ENCODE peak calls at places on chromosomes 11 and 22, in nine cellular contexts. Y is mammary epithelial cell; V is fibroblast of mammary gland; W is activated CD8-positive, alpha-beta T cell treated with anti-CD3 and anti-CD28 coated beads for 36 hours; F is upper lobe of right lung; A is A549; M is astrocyte of the spinal cord; N is lung; X is body of pancreas. T is an unnamed sample.

GRCh38 chr22:38226853-38227649 is 25.3 kb downstream of the MAFF start:
- DNase-seq in Y (no peak), V (no peak), W (no peak), F (no peak), A (no peak), M (no peak), N (no peak), X (no peak), T (no peak)

GRCh38 chr22:30562391-30562790 is 12.1 kb downstream of the GAL3ST1 start:
- DNase-seq in Y (peak), V (no peak), W (no peak), F (no peak), A (peak), M (no peak), N (no peak), X (no peak), T (no peak)

GRCh38 chr22:22030493-22031182 is 48.1 kb upstream of the TOP3B start:
- DNase-seq in Y (no peak), V (no peak), W (peak), F (no peak), A (peak), M (no peak), N (no peak), X (no peak), T (peak)

GRCh38 chr22:32985899-32986772 is 72.0 kb downstream of the SYN3 start:
- DNase-seq in Y (peak), V (peak), W (peak), F (no peak), A (peak), M (peak), N (peak), X (peak), T (no peak)

GRCh38 chr22:27241430-27242110 is 560.0 kb downstream of the MN1 start:
- DNase-seq in Y (no peak), V (no peak), W (no peak), F (no peak), A (no peak), M (peak), N (no peak), X (peak), T (no peak)

GRCh38 chr11:29119691-29120328 is 897.0 kb downstream of the KCNA4 start:
- DNase-seq in Y (peak), V (peak), W (no peak), F (no peak), A (peak), M (peak), N (no peak), X (no peak), T (no peak)

GRCh38 chr11:79336740-79337517 is 103.9 kb downstream of the TENM4 start:
- DNase-seq in Y (no peak), V (peak), W (no peak), F (no peak), A (no peak), M (no peak), N (no peak), X (no peak), T (no peak)

GRCh38 chr11:78927511-78927910 is 352.8 kb upstream of the NARS2 start:
- DNase-seq in Y (no peak), V (no peak), W (no peak), F (no peak), A (no peak), M (no peak), N (no peak), X (no peak), T (no peak)

GRCh38 chr11:35303596-35304392 is 115.6 kb downstream of the SLC1A2 start:
- DNase-seq in Y (peak), V (peak), W (no peak), F (peak), A (peak), M (peak), N (peak), X (peak), T (no peak)

GRCh38 chr11:128613300-128613995 is 26.1 kb upstream of the ETS1 start:
- DNase-seq in Y (no peak), V (no peak), W (no peak), F (no peak), A (no peak), M (no peak), N (no peak), X (no peak), T (no peak)

GRCh38 chr22:36439481-36440271 is 41.8 kb downstream of the TXN2 start:
- DNase-seq in Y (peak), V (peak), W (peak), F (no peak), A (peak), M (peak), N (no peak), X (no peak), T (no peak)

GRCh38 chr22:36425977-36426523 is 38.3 kb upstream of the MYH9 start:
- DNase-seq in Y (no peak), V (peak), W (no peak), F (peak), A (no peak), M (no peak), N (no peak), X (no peak), T (no peak)

GRCh38 chr22:48226026-48227013 is 1463.9 kb downstream of the TBC1D22A start:
- DNase-seq in Y (no peak), V (no peak), W (no peak), F (no peak), A (no peak), M (no peak), N (no peak), X (no peak), T (no peak)

GRCh38 chr11:111918390-111919256 is at the start of gene C11orf52:
- DNase-seq in Y (peak), V (no peak), W (no peak), F (peak), A (no peak), M (peak), N (peak), X (peak), T (no peak)

GRCh38 chr11:27398413-27398780 is 35.4 kb upstream of the CCDC34 start:
- DNase-seq in Y (no peak), V (no peak), W (no peak), F (no peak), A (no peak), M (no peak), N (no peak), X (no peak), T (no peak)

GRCh38 chr11:79313513-79313912 is 127.3 kb downstream of the TENM4 start:
- DNase-seq in Y (no peak), V (no peak), W (no peak), F (no peak), A (no peak), M (no peak), N (no peak), X (no peak), T (no peak)

GRCh38 chr22:49370841-49371301 is 456.8 kb downstream of the BRD1 start:
- DNase-seq in Y (no peak), V (no peak), W (no peak), F (peak), A (no peak), M (no peak), N (peak), X (peak), T (no peak)

GRCh38 chr22:37741312-37741795 is 44.5 kb downstream of the TRIOBP start:
- DNase-seq in Y (peak), V (peak), W (no peak), F (peak), A (peak), M (peak), N (peak), X (peak), T (no peak)

GRCh38 chr11:109514313-109515018 is 92.5 kb downstream of the C11orf87 start:
- DNase-seq in Y (no peak), V (no peak), W (no peak), F (no peak), A (no peak), M (no peak), N (no peak), X (no peak), T (no peak)

GRCh38 chr22:21624120-21624879 is 5.5 kb downstream of the YDJC start:
- DNase-seq in Y (peak), V (peak), W (peak), F (no peak), A (no peak), M (no peak), N (no peak), X (no peak), T (no peak)

GRCh38 chr11:368414-369335 is 624 bp upstream of the B4GALNT4 start:
- DNase-seq in Y (no peak), V (no peak), W (no peak), F (no peak), A (peak), M (no peak), N (no peak), X (no peak), T (no peak)

GRCh38 chr11:1341928-1342524 is 32.6 kb upstream of the TOLLIP start:
- DNase-seq in Y (peak), V (peak), W (no peak), F (peak), A (peak), M (no peak), N (no peak), X (no peak), T (no peak)

GRCh38 chr11:107927559-107927958 is 689 bp upstream of the RAB39A start:
- DNase-seq in Y (no peak), V (no peak), W (no peak), F (no peak), A (no peak), M (no peak), N (no peak), X (no peak), T (no peak)

GRCh38 chr11:12961615-12962014 is 47.5 kb upstream of the RASSF10 start:
- DNase-seq in Y (no peak), V (peak), W (no peak), F (no peak), A (no peak), M (peak), N (no peak), X (no peak), T (no peak)
- TF ChIP-seq CTCF in Y (peak), V (peak), W (no peak), F (no peak), A (peak), M (peak), N (no peak), X (no peak), T (no peak)

GRCh38 chr11:60705895-60706294 is 6.5 kb downstream of the MS4A8 start:
- DNase-seq in Y (no peak), V (no peak), W (no peak), F (no peak), A (no peak), M (no peak), N (no peak), X (no peak), T (no peak)

GRCh38 chr11:60706931-60707330 is 7.5 kb downstream of the MS4A8 start:
- DNase-seq in Y (no peak), V (no peak), W (no peak), F (no peak), A (no peak), M (no peak), N (no peak), X (no peak), T (no peak)

GRCh38 chr11:60711316-60711715 is 11.9 kb downstream of the MS4A8 start:
- DNase-seq in Y (no peak), V (no peak), W (no peak), F (no peak), A (no peak), M (no peak), N (no peak), X (no peak), T (no peak)

DNA sequence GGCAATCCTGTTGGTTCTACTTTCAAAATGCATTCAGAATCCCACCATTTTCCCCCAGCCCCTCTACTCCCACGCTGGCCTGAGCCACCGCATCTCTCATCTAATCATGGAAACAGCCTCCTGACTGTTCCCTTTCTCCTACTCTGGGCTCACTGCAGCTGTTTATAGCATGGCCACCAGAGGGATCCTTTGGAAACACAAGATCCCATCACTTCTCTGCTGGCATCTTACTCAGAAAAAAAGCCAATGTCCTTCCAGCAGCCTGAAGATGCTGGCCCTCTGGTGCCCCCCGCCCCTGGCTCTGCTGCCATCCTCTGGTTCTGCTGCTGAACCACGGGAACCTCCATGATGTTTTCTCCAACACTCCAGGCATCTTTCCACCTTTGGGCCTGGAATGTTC is 11.1 kb downstream of the MS4A8 start:
- DNase-seq in Y (no peak), V (no peak), W (no peak), F (no peak), A (peak), M (no peak), N (no peak), X (no peak), T (no peak)
- TF ChIP-seq CTCF in Y (peak), V (no peak), W (no peak), F (no peak), A (no peak), M (no peak), N (no peak), X (no peak), T (no peak)

GRCh38 chr22:44983878-44984482 is 25.8 kb downstream of the PHF21B start:
- DNase-seq in Y (no peak), V (no peak), W (no peak), F (no peak), A (no peak), M (no peak), N (no peak), X (no peak), T (no peak)

GRCh38 chr22:44979154-44979553 is 30.7 kb downstream of the PHF21B start:
- DNase-seq in Y (no peak), V (no peak), W (no peak), F (no peak), A (no peak), M (no peak), N (no peak), X (no peak), T (no peak)

GRCh38 chr22:44985906-44986527 is 23.8 kb downstream of the PHF21B start:
- DNase-seq in Y (no peak), V (no peak), W (no peak), F (no peak), A (no peak), M (no peak), N (no peak), X (no peak), T (no peak)

GRCh38 chr22:44981857-44982256 is 27.9 kb downstream of the PHF21B start:
- DNase-seq in Y (no peak), V (no peak), W (no peak), F (no peak), A (no peak), M (no peak), N (no peak), X (no peak), T (no peak)
- TF ChIP-seq CTCF in Y (no peak), V (no peak), W (no peak), F (no peak), A (no peak), M (no peak), N (no peak), X (no peak), T (no peak)

GRCh38 chr22:39970742-39971141 is 10.5 kb downstream of the TMA7B start:
- DNase-seq in Y (no peak), V (no peak), W (no peak), F (no peak), A (no peak), M (no peak), N (no peak), X (no peak), T (no peak)

GRCh38 chr22:39967996-39968968 is 8.1 kb downstream of the TMA7B start:
- DNase-seq in Y (no peak), V (peak), W (no peak), F (no peak), A (no peak), M (peak), N (no peak), X (peak), T (no peak)

GRCh38 chr22:39967103-39967829 is 7.1 kb downstream of the TMA7B start:
- DNase-seq in Y (peak), V (peak), W (no peak), F (no peak), A (no peak), M (peak), N (no peak), X (no peak), T (no peak)

GRCh38 chr22:39965749-39966148 is 5.6 kb downstream of the TMA7B start:
- DNase-seq in Y (no peak), V (no peak), W (no peak), F (no peak), A (no peak), M (no peak), N (no peak), X (no peak), T (no peak)

DNA sequence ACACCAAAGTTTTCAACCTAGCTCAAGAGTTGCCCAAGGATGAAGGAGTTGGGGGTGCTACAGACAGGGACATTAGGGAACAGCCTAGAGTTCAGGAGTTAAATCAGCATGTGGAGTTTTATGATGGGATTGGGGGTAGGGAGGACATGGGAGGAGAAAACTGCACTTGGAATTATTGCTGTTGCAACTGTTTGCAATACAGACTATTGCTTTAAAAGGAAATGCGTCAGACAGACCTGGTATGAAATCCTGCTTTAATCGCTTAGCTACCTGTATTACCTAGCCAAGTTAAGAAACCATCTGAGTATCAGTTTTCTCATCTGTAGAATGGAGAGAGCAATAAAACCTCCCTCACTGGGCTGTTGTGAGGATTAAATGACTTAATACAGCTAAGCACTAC is 6.3 kb downstream of the TMA7B start:
- DNase-seq in Y (no peak), V (no peak), W (no peak), F (no peak), A (no peak), M (no peak), N (no peak), X (no peak), T (no peak)
- TF ChIP-seq CTCF in Y (no peak), V (no peak), W (no peak), F (no peak), A (no peak), M (no peak), N (no peak), X (no peak), T (no peak)

GRCh38 chr11:93646399-93646798 is 15.1 kb upstream of the CEP295 start:
- DNase-seq in Y (no peak), V (no peak), W (no peak), F (no peak), A (no peak), M (no peak), N (no peak), X (no peak), T (no peak)

GRCh38 chr11:93651052-93651451 is 10.4 kb upstream of the CEP295 start:
- DNase-seq in Y (no peak), V (no peak), W (no peak), F (no peak), A (no peak), M (no peak), N (no peak), X (no peak), T (no peak)

GRCh38 chr11:93645938-93646337 is 15.5 kb upstream of the CEP295 start:
- DNase-seq in Y (no peak), V (no peak), W (no peak), F (no peak), A (no peak), M (no peak), N (no peak), X (no peak), T (no peak)

GRCh38 chr11:93652161-93652597 is 9.3 kb upstream of the CEP295 start:
- DNase-seq in Y (peak), V (peak), W (no peak), F (no peak), A (no peak), M (peak), N (peak), X (peak), T (no peak)

GRCh38 chr11:93648168-93648567 is 13.3 kb upstream of the CEP295 start:
- DNase-seq in Y (peak), V (peak), W (no peak), F (no peak), A (no peak), M (peak), N (no peak), X (no peak), T (no peak)
- TF ChIP-seq CTCF in Y (peak), V (peak), W (peak), F (no peak), A (peak), M (peak), N (no peak), X (no peak), T (no peak)

GRCh38 chr11:56521955-56522354 is 21.1 kb downstream of the OR5M11 start:
- DNase-seq in Y (no peak), V (no peak), W (no peak), F (no peak), A (peak), M (no peak), N (no peak), X (no peak), T (no peak)
- TF ChIP-seq CTCF in Y (no peak), V (no peak), W (no peak), F (no peak), A (peak), M (no peak), N (no peak), X (no peak), T (no peak)

DNA sequence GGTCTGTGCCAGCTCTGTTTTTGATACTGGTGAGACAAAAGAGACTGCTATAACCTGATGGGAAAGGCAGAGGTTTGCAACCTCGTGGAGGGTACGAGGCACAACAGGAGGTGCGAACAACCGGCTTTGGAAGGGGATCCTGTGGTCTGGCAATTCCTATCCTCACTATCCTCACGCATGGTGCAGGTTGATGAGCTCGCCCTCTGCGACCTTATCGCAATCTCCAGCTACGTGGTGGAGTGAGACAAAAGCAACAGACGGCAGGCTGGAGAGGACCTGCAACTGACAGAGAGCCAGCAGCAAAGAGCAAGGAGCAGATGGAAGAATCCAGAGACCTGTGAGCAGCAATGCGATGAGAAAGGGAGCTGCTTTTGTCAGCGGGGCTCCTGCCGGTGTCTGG is 47.3 kb upstream of the TSKU start:
- DNase-seq in Y (no peak), V (no peak), W (no peak), F (no peak), A (no peak), M (no peak), N (no peak), X (no peak), T (no peak)
- TF ChIP-seq CTCF in Y (no peak), V (no peak), W (no peak), F (no peak), A (no peak), M (no peak), N (no peak), X (no peak), T (no peak)

GRCh38 chr11:45804806-45805304 is at the start of gene SLC35C1:
- DNase-seq in Y (peak), V (peak), W (peak), F (peak), A (peak), M (peak), N (peak), X (peak), T (peak)
- TF ChIP-seq CTCF in Y (peak), V (no peak), W (no peak), F (peak), A (no peak), M (peak), N (peak), X (peak), T (no peak)

GRCh38 chr11:56916162-56916561 is 72.6 kb upstream of the OR5AK2 start:
- DNase-seq in Y (no peak), V (no peak), W (no peak), F (no peak), A (no peak), M (no peak), N (no peak), X (no peak), T (no peak)
- TF ChIP-seq CTCF in Y (no peak), V (no peak), W (no peak), F (no peak), A (no peak), M (no peak), N (no peak), X (no peak), T (no peak)

GRCh38 chr11:129699711-129700304 is 115.8 kb upstream of the TMEM45B start:
- DNase-seq in Y (peak), V (no peak), W (no peak), F (peak), A (no peak), M (no peak), N (no peak), X (no peak), T (no peak)
- TF ChIP-seq CTCF in Y (peak), V (no peak), W (no peak), F (no peak), A (no peak), M (peak), N (no peak), X (no peak), T (no peak)

T was measured in activated B cell treated with CpG ODN at 0.5 μM for 24 hours.